ENCODE peak calls at places on chromosomes 13 and 19, in eight cellular contexts. A is right lobe of liver; C is fibroblast of mammary gland; V is spleen; M is adrenal gland; Q is heart left ventricle; X is epithelial cell of proximal tubule; L is CD8-positive, alpha-beta memory T cell. Y is an unnamed sample.

GRCh38 chr13:44715287-44716224 is 139.4 kb upstream of the TSC22D1 start:
- DNase-seq in A (no peak), C (peak), V (no peak), M (no peak), Q (no peak), X (no peak), L (no peak), Y (no peak)

GRCh38 chr19:8576273-8576993 is 809 bp downstream of the MYO1F start:
- DNase-seq in A (no peak), C (no peak), V (no peak), M (no peak), Q (no peak), X (no peak), L (peak), Y (peak)

GRCh38 chr13:32098275-32098674 is 66.7 kb downstream of the FRY start:
- DNase-seq in A (no peak), C (peak), V (no peak), M (no peak), Q (no peak), X (no peak), L (no peak), Y (no peak)

GRCh38 chr13:29925457-29925856 is 75.0 kb upstream of the UBL3 start:
- DNase-seq in A (peak), C (peak), V (no peak), M (peak), Q (peak), X (peak), L (no peak), Y (peak)

GRCh38 chr19:12800873-12801465 is 631 bp downstream of the PRDX2 start:
- DNase-seq in A (peak), C (no peak), V (peak), M (peak), Q (no peak), X (no peak), L (no peak), Y (no peak)

GRCh38 chr19:27647423-27647822 is 1565.5 kb downstream of the UQCRFS1 start:
- DNase-seq in A (no peak), C (no peak), V (no peak), M (no peak), Q (no peak), X (no peak), L (no peak), Y (no peak)

GRCh38 chr13:50126378-50127016 is 111.3 kb downstream of the KCNRG start:
- DNase-seq in A (peak), C (peak), V (peak), M (peak), Q (no peak), X (peak), L (no peak), Y (no peak)

GRCh38 chr13:35159041-35159440 is 217.0 kb downstream of the NBEA start:
- DNase-seq in A (no peak), C (no peak), V (no peak), M (no peak), Q (no peak), X (no peak), L (no peak), Y (no peak)

GRCh38 chr19:41031926-41032325 is 40.8 kb downstream of the CYP2B6 start:
- DNase-seq in A (no peak), C (no peak), V (no peak), M (no peak), Q (no peak), X (no peak), L (no peak), Y (no peak)

GRCh38 chr19:18672606-18673337 is 10.7 kb upstream of the CRTC1 start:
- DNase-seq in A (no peak), C (peak), V (no peak), M (no peak), Q (no peak), X (no peak), L (no peak), Y (no peak)

GRCh38 chr13:57629391-57629804 is 2.1 kb upstream of the PCDH17 start:
- DNase-seq in A (peak), C (no peak), V (peak), M (no peak), Q (peak), X (no peak), L (no peak), Y (no peak)

GRCh38 chr13:39306639-39307589 is 268.7 kb downstream of the NHLRC3 start:
- DNase-seq in A (no peak), C (no peak), V (no peak), M (no peak), Q (no peak), X (no peak), L (no peak), Y (no peak)

GRCh38 chr19:34236035-34236793 is 18.1 kb upstream of the GARRE1 start:
- DNase-seq in A (no peak), C (peak), V (no peak), M (no peak), Q (no peak), X (no peak), L (no peak), Y (no peak)

GRCh38 chr13:51518847-51519246 is 65.4 kb upstream of the WDFY2 start:
- DNase-seq in A (no peak), C (peak), V (no peak), M (no peak), Q (no peak), X (no peak), L (no peak), Y (no peak)

GRCh38 chr19:13396256-13397080 is 109.8 kb downstream of the CACNA1A start:
- DNase-seq in A (peak), C (peak), V (no peak), M (peak), Q (no peak), X (peak), L (no peak), Y (peak)

GRCh38 chr13:37701972-37702371 is 103.4 kb upstream of the POSTN start:
- DNase-seq in A (no peak), C (peak), V (no peak), M (no peak), Q (no peak), X (peak), L (no peak), Y (no peak)

GRCh38 chr13:111204438-111205177 is 89.5 kb downstream of the ARHGEF7 start:
- DNase-seq in A (no peak), C (peak), V (no peak), M (peak), Q (no peak), X (no peak), L (no peak), Y (peak)

GRCh38 chr13:111201304-111201940 is 86.3 kb downstream of the ARHGEF7 start:
- DNase-seq in A (no peak), C (no peak), V (no peak), M (no peak), Q (no peak), X (no peak), L (no peak), Y (no peak)

GRCh38 chr13:111202745-111203144 is 87.6 kb downstream of the ARHGEF7 start:
- DNase-seq in A (no peak), C (peak), V (no peak), M (no peak), Q (peak), X (no peak), L (no peak), Y (no peak)

GRCh38 chr13:111203742-111204386 is 88.8 kb downstream of the ARHGEF7 start:
- DNase-seq in A (no peak), C (no peak), V (no peak), M (no peak), Q (no peak), X (no peak), L (no peak), Y (no peak)

DNA sequence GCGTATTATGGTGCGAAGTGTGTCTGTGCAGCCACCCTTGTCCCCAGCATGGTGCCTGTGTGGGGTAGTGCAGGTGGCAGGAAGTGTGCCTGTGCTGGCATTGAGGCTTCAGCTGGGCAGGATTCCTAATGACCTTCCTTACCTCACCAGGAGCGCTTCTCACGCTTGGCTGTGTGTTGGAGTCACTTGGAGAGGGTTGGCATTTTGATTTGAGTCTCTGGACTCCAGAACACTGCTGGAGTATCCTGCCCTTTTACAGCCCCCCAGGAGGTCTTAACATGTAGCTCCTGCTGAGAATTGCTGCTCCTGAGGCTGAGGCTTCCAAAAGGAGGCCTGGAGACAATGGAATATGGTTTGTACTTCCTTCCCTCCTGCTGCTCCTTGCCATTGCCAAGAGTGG is 87.0 kb downstream of the ARHGEF7 start:
- DNase-seq in A (no peak), C (no peak), V (no peak), M (no peak), Q (no peak), X (no peak), L (no peak), Y (no peak)
- H3K4me3 ChIP-seq in A (no peak), C (no peak), V (no peak), M (no peak), Q (no peak), X (no peak), L (no peak), Y (no peak)

DNA sequence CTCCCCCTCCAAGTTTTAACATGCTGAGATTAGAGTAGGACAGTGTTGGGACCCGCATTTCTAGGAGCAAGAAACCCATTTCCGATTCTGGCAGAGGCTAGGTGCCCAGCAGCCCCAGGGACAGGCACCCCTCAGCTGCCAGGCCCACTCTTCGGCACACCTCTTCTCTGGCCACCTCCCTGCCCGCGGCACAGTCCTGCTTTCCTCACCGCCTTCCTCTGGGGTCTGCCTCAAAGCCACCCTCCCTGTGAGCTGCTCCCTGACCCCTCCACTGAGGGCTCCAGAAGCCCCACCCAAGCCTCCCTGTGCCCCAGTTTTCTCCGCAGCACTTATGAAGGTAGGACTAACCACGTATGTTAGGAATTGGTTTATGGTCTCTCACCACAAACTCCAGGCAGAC is 79.9 kb downstream of the STK24 start:
- DNase-seq in A (peak), C (no peak), V (peak), M (no peak), Q (no peak), X (no peak), L (no peak), Y (no peak)
- H3K4me3 ChIP-seq in A (no peak), C (no peak), V (no peak), M (no peak), Q (no peak), X (no peak), L (no peak), Y (no peak)

GRCh38 chr19:29670255-29670654 is 5.0 kb downstream of the PLEKHF1 start:
- DNase-seq in A (no peak), C (no peak), V (no peak), M (no peak), Q (no peak), X (no peak), L (no peak), Y (no peak)

GRCh38 chr19:29666634-29667389 is 1.6 kb downstream of the PLEKHF1 start:
- DNase-seq in A (peak), C (peak), V (peak), M (peak), Q (peak), X (no peak), L (no peak), Y (no peak)

GRCh38 chr19:29667390-29667783 is 2.1 kb downstream of the PLEKHF1 start:
- DNase-seq in A (no peak), C (no peak), V (peak), M (no peak), Q (no peak), X (no peak), L (no peak), Y (no peak)

GRCh38 chr19:29667941-29668340 is 2.7 kb downstream of the PLEKHF1 start:
- DNase-seq in A (peak), C (no peak), V (peak), M (no peak), Q (no peak), X (no peak), L (peak), Y (no peak)

DNA sequence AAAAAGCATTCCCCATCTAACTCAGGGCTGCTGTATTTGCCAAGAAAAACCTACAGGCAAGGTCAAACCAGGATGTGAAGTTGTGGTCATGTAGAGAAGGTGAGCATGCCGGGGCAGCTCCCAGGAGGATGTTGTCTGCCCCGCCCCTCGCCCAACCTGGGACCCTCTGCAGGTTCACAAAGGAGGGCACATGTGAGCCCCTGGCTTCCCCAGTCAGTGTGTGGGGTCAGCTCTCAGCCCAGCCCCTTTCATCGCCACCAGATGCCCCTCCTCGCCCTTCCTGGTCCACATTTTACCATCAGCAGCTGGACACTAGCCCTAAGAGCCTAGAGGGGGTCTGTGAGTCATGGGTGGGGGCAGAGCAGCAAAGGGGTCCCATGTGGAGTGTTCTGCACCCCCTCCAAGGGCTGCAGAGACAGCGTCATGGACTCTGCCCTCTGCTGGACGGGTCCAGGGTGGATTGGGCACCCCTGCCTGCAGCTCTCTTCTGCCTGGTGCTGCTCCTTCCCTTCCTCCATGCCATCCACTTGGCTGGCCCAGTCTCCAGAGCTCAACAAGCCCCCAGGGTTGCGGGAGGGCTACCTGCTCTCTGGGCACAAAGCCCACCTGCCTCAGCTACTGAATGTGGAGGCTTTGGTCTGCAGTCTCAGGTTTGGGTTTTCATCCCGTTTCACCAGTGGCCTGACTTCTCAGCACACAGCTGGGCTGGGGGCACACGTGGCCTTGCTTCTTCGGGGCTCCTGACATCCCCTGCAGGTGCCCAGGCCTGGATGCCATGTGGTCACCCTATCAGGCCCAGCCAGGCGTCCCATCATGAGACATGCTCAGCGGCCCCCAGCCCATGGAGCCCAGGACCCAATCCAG is 3.7 kb downstream of the PLEKHF1 start:
- DNase-seq in A (peak), C (no peak), V (peak), M (no peak), Q (no peak), X (no peak), L (no peak), Y (no peak)
- H3K4me3 ChIP-seq in A (no peak), C (no peak), V (no peak), M (no peak), Q (no peak), X (no peak), L (peak), Y (no peak)

GRCh38 chr19:2059422-2060201 is 8.6 kb upstream of the MKNK2 start:
- DNase-seq in A (peak), C (peak), V (peak), M (peak), Q (no peak), X (no peak), L (no peak), Y (peak)

GRCh38 chr19:2056810-2057192 is 5.8 kb upstream of the MKNK2 start:
- DNase-seq in A (no peak), C (no peak), V (peak), M (no peak), Q (no peak), X (no peak), L (no peak), Y (no peak)

GRCh38 chr19:2057484-2058469 is 6.7 kb upstream of the MKNK2 start:
- DNase-seq in A (peak), C (no peak), V (peak), M (no peak), Q (no peak), X (no peak), L (no peak), Y (no peak)

GRCh38 chr19:2061093-2061935 is 10.3 kb upstream of the MKNK2 start:
- DNase-seq in A (peak), C (peak), V (peak), M (peak), Q (peak), X (peak), L (peak), Y (peak)

GRCh38 chr19:2058570-2059421 is 7.8 kb upstream of the MKNK2 start:
- DNase-seq in A (no peak), C (no peak), V (no peak), M (no peak), Q (no peak), X (no peak), L (no peak), Y (no peak)
- H3K4me3 ChIP-seq in A (no peak), C (no peak), V (no peak), M (no peak), Q (no peak), X (no peak), L (no peak), Y (no peak)

GRCh38 chr19:45765365-45766292 is 3.4 kb downstream of the SIX5 start:
- DNase-seq in A (no peak), C (no peak), V (no peak), M (peak), Q (no peak), X (no peak), L (no peak), Y (no peak)
- H3K4me3 ChIP-seq in A (no peak), C (no peak), V (no peak), M (no peak), Q (peak), X (no peak), L (no peak), Y (no peak)

GRCh38 chr19:54421169-54421516 is 5.9 kb downstream of the TTYH1 start:
- DNase-seq in A (no peak), C (no peak), V (no peak), M (no peak), Q (no peak), X (no peak), L (no peak), Y (no peak)
- H3K4me3 ChIP-seq in A (no peak), C (no peak), V (no peak), M (no peak), Q (no peak), X (no peak), L (no peak), Y (no peak)

Y was measured in lung.